ENCODE peak calls at places on chromosomes 7 and 10, in seven cellular contexts. P is head of caudate nucleus, C is ACHN, M is NCI-H1092, S is ovary, N is OCI-LY7, U is tibial nerve. Q is an unnamed sample.
A peak's percentile ranks its signal among the peaks of the same experiment; 100 is the strongest.

GRCh38 chr10:29970012-29970396 is 89.4 kb downstream of the JCAD start:
- DNase-seq in P (no peak), C (no peak), M (no peak), S (no peak), N (no peak), U (no peak), Q (no peak)

GRCh38 chr7:132367007-132367406 is 209.3 kb downstream of the PLXNA4 start:
- DNase-seq in P (no peak), C (no peak), M (no peak), S (no peak), N (no peak), U (no peak), Q (no peak)

GRCh38 chr7:129295015-129295423 is 70.2 kb downstream of the AHCYL2 start:
- DNase-seq in P (no peak), C (no peak), M (no peak), S (peak; percentile 27), N (no peak), U (peak; percentile 20), Q (no peak)

GRCh38 chr10:125629758-125630376 is 53.1 kb downstream of the TEX36 start:
- DNase-seq in P (no peak), C (peak; percentile 47), M (peak; percentile 37), S (no peak), N (peak; percentile 49), U (no peak), Q (peak; percentile 16)

GRCh38 chr10:60236869-60237524 is 152.7 kb downstream of the ANK3 start:
- DNase-seq in P (no peak), C (no peak), M (no peak), S (no peak), N (peak; percentile 97), U (peak; percentile 19), Q (no peak)

GRCh38 chr10:129971381-129972144 is 7.5 kb upstream of the EBF3 start:
- DNase-seq in P (peak; percentile 22), C (peak; percentile 75), M (no peak), S (peak; percentile 29), N (no peak), U (no peak), Q (no peak)

GRCh38 chr10:88270871-88271713 is 312.0 kb downstream of the RNLS start:
- DNase-seq in P (no peak), C (no peak), M (no peak), S (no peak), N (peak; percentile 30), U (no peak), Q (no peak)

GRCh38 chr7:159028456-159029401 is 115.9 kb downstream of the VIPR2 start:
- DNase-seq in P (no peak), C (no peak), M (no peak), S (peak; percentile 29), N (no peak), U (peak; percentile 2), Q (no peak)